ENCODE peak calls at places on chromosomes 13 and 19, in nine cellular contexts. One of them, this sample, is unnamed.

GRCh38 chr13:113112893-113113845 is 7.6 kb downstream of the F7 start:
- DNase-seq in heart right ventricle: no peak
- DNase-seq in PC-3: no peak
- DNase-seq in left lung: no peak
- DNase-seq in astrocyte: no peak
- DNase-seq in H9: no peak
- DNase-seq in CD4-positive, CD25-positive, alpha-beta regulatory T cell: no peak
- DNase-seq in body of pancreas: peak; percentile 1
- DNase-seq in iPS DF 6.9: no peak
- DNase-seq in this sample: no peak

GRCh38 chr19:34282611-34283519 is 28.5 kb downstream of the GARRE1 start:
- DNase-seq in CD4-positive, CD25-positive, alpha-beta regulatory T cell: no peak
- DNase-seq in astrocyte: no peak
- DNase-seq in body of pancreas: no peak
- DNase-seq in PC-3: peak; percentile 66
- DNase-seq in H9: no peak
- DNase-seq in left lung: no peak
- DNase-seq in heart right ventricle: no peak
- DNase-seq in iPS DF 6.9: no peak
- DNase-seq in this sample: no peak

GRCh38 chr19:406121-406711 is 2.7 kb downstream of the C2CD4C start:
- DNase-seq in iPS DF 6.9: no peak
- DNase-seq in astrocyte: no peak
- DNase-seq in H9: peak; percentile 27
- DNase-seq in CD4-positive, CD25-positive, alpha-beta regulatory T cell: no peak
- DNase-seq in heart right ventricle: no peak
- DNase-seq in left lung: peak; percentile 28
- DNase-seq in body of pancreas: no peak
- DNase-seq in PC-3: no peak
- DNase-seq in this sample: no peak

GRCh38 chr19:49020342-49020741 is 3.5 kb upstream of the LHB start:
- DNase-seq in PC-3: no peak
- DNase-seq in iPS DF 6.9: no peak
- DNase-seq in H9: peak; percentile 77
- DNase-seq in heart right ventricle: no peak
- DNase-seq in CD4-positive, CD25-positive, alpha-beta regulatory T cell: no peak
- DNase-seq in body of pancreas: peak; percentile 75
- DNase-seq in astrocyte: no peak
- DNase-seq in left lung: no peak
- DNase-seq in this sample: no peak

GRCh38 chr19:11649941-11650340 is 52.7 kb downstream of the ZNF627 start:
- DNase-seq in iPS DF 6.9: no peak
- DNase-seq in H9: no peak
- DNase-seq in body of pancreas: no peak
- DNase-seq in CD4-positive, CD25-positive, alpha-beta regulatory T cell: no peak
- DNase-seq in astrocyte: no peak
- DNase-seq in left lung: no peak
- DNase-seq in PC-3: no peak
- DNase-seq in heart right ventricle: no peak
- DNase-seq in this sample: no peak

GRCh38 chr19:7673995-7674667 is 2.8 kb upstream of the MCEMP1 start:
- DNase-seq in heart right ventricle: peak; percentile 64
- DNase-seq in CD4-positive, CD25-positive, alpha-beta regulatory T cell: peak; percentile 70
- DNase-seq in astrocyte: peak; percentile 22
- DNase-seq in H9: peak; percentile 75
- DNase-seq in PC-3: peak; percentile 87
- DNase-seq in body of pancreas: peak; percentile 39
- DNase-seq in iPS DF 6.9: no peak
- DNase-seq in left lung: peak; percentile 87
- DNase-seq in this sample: no peak

GRCh38 chr13:75402787-75403186 is 79.2 kb downstream of the TBC1D4 start:
- DNase-seq in left lung: no peak
- DNase-seq in PC-3: no peak
- DNase-seq in iPS DF 6.9: no peak
- DNase-seq in CD4-positive, CD25-positive, alpha-beta regulatory T cell: no peak
- DNase-seq in heart right ventricle: peak; percentile 32
- DNase-seq in H9: no peak
- DNase-seq in body of pancreas: no peak
- DNase-seq in astrocyte: no peak
- DNase-seq in this sample: no peak

GRCh38 chr19:47471733-47472457 is at the start of gene SLC8A2:
- DNase-seq in PC-3: peak; percentile 49
- DNase-seq in iPS DF 6.9: no peak
- DNase-seq in H9: peak; percentile 95
- DNase-seq in left lung: peak; percentile 50
- DNase-seq in astrocyte: peak; percentile 77
- DNase-seq in heart right ventricle: peak; percentile 64
- DNase-seq in CD4-positive, CD25-positive, alpha-beta regulatory T cell: peak; percentile 66
- DNase-seq in body of pancreas: peak; percentile 83
- DNase-seq in this sample: peak; percentile 45

GRCh38 chr13:19153782-19154450 is 27.7 kb downstream of the TUBA3C start:
- DNase-seq in heart right ventricle: no peak
- DNase-seq in PC-3: no peak
- DNase-seq in body of pancreas: no peak
- DNase-seq in CD4-positive, CD25-positive, alpha-beta regulatory T cell: peak; percentile 1
- DNase-seq in left lung: no peak
- DNase-seq in iPS DF 6.9: no peak
- DNase-seq in astrocyte: no peak
- DNase-seq in H9: no peak
- DNase-seq in this sample: no peak

GRCh38 chr13:65553328-65553727 is 1676.8 kb downstream of the PCDH9 start:
- DNase-seq in iPS DF 6.9: no peak
- DNase-seq in CD4-positive, CD25-positive, alpha-beta regulatory T cell: no peak
- DNase-seq in left lung: no peak
- DNase-seq in heart right ventricle: no peak
- DNase-seq in PC-3: no peak
- DNase-seq in astrocyte: no peak
- DNase-seq in body of pancreas: no peak
- DNase-seq in H9: no peak
- DNase-seq in this sample: no peak

GRCh38 chr13:108070491-108070890 is 144.8 kb downstream of the LIG4 start:
- DNase-seq in iPS DF 6.9: no peak
- DNase-seq in astrocyte: no peak
- DNase-seq in left lung: no peak
- DNase-seq in CD4-positive, CD25-positive, alpha-beta regulatory T cell: no peak
- DNase-seq in heart right ventricle: no peak
- DNase-seq in PC-3: no peak
- DNase-seq in H9: no peak
- DNase-seq in body of pancreas: no peak
- DNase-seq in this sample: no peak

GRCh38 chr19:42276821-42277220 is 7.8 kb downstream of the CIC start:
- DNase-seq in heart right ventricle: no peak
- DNase-seq in H9: no peak
- DNase-seq in astrocyte: no peak
- DNase-seq in body of pancreas: no peak
- DNase-seq in iPS DF 6.9: no peak
- DNase-seq in PC-3: no peak
- DNase-seq in CD4-positive, CD25-positive, alpha-beta regulatory T cell: no peak
- DNase-seq in left lung: no peak
- DNase-seq in this sample: no peak

GRCh38 chr13:50078512-50079277 is 63.5 kb downstream of the KCNRG start:
- DNase-seq in PC-3: no peak
- DNase-seq in heart right ventricle: no peak
- DNase-seq in H9: no peak
- DNase-seq in left lung: no peak
- DNase-seq in body of pancreas: no peak
- DNase-seq in CD4-positive, CD25-positive, alpha-beta regulatory T cell: no peak
- DNase-seq in astrocyte: no peak
- DNase-seq in iPS DF 6.9: no peak
- DNase-seq in this sample: no peak

GRCh38 chr13:27774169-27774568 is 18.1 kb upstream of the GSX1 start:
- DNase-seq in CD4-positive, CD25-positive, alpha-beta regulatory T cell: no peak
- DNase-seq in astrocyte: no peak
- DNase-seq in H9: no peak
- DNase-seq in iPS DF 6.9: no peak
- DNase-seq in heart right ventricle: no peak
- DNase-seq in left lung: no peak
- DNase-seq in body of pancreas: no peak
- DNase-seq in PC-3: no peak
- DNase-seq in this sample: no peak

GRCh38 chr13:27774651-27775050 is 17.6 kb upstream of the GSX1 start:
- DNase-seq in astrocyte: no peak
- DNase-seq in CD4-positive, CD25-positive, alpha-beta regulatory T cell: no peak
- DNase-seq in left lung: no peak
- DNase-seq in H9: no peak
- DNase-seq in iPS DF 6.9: no peak
- DNase-seq in heart right ventricle: no peak
- DNase-seq in PC-3: no peak
- DNase-seq in body of pancreas: no peak
- DNase-seq in this sample: no peak

GRCh38 chr13:27770809-27771208 is 21.5 kb upstream of the GSX1 start:
- DNase-seq in H9: peak; percentile 61
- DNase-seq in PC-3: peak; percentile 56
- DNase-seq in left lung: no peak
- DNase-seq in heart right ventricle: no peak
- DNase-seq in astrocyte: no peak
- DNase-seq in body of pancreas: peak; percentile 47
- DNase-seq in CD4-positive, CD25-positive, alpha-beta regulatory T cell: peak; percentile 49
- DNase-seq in iPS DF 6.9: no peak
- DNase-seq in this sample: no peak

GRCh38 chr13:27772651-27773425 is 19.4 kb upstream of the GSX1 start:
- DNase-seq in body of pancreas: no peak
- DNase-seq in astrocyte: no peak
- DNase-seq in PC-3: no peak
- DNase-seq in heart right ventricle: no peak
- DNase-seq in left lung: no peak
- DNase-seq in H9: no peak
- DNase-seq in CD4-positive, CD25-positive, alpha-beta regulatory T cell: no peak
- DNase-seq in iPS DF 6.9: no peak
- DNase-seq in this sample: no peak

DNA sequence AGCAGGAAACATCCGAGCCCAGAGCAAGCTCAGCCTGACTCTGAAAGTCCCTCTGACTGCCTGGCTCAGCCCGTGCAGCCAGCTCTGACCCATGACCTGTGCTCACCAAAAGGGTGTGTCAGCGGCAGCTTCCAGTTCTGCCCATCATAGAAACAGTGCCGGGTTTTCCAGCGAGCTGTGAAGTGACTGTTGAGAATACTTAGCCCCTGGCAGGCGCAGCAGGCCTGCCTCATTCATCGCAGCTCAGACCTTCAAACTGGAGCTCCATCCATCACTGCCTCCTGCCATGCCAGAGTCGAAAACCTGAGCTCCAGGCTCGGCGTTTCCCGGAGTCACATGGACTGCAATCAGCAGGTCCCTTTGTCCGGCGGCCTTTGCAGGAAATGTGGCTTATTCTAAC is 16.3 kb upstream of the GSX1 start:
- DNase-seq in heart right ventricle: no peak
- DNase-seq in left lung: no peak
- DNase-seq in CD4-positive, CD25-positive, alpha-beta regulatory T cell: no peak
- DNase-seq in PC-3: peak; percentile 58
- DNase-seq in iPS DF 6.9: no peak
- DNase-seq in H9: peak; percentile 45
- DNase-seq in body of pancreas: no peak
- DNase-seq in astrocyte: no peak
- DNase-seq in this sample: no peak
- H3K27me3 ChIP-seq in heart right ventricle: peaks cover 36% of the 10 kb centered on the region
- H3K27me3 ChIP-seq in left lung: peaks cover 4% of the 10 kb centered on the region
- H3K27me3 ChIP-seq in CD4-positive, CD25-positive, alpha-beta regulatory T cell: peaks cover 8% of the 10 kb centered on the region
- H3K27me3 ChIP-seq in PC-3: peaks cover 8% of the 10 kb centered on the region
- H3K27me3 ChIP-seq in iPS DF 6.9: no peaks in the 10 kb centered on the region
- H3K27me3 ChIP-seq in H9: no peaks in the 10 kb centered on the region
- H3K27me3 ChIP-seq in body of pancreas: no peaks in the 10 kb centered on the region
- H3K27me3 ChIP-seq in astrocyte: peaks cover 3% of the 10 kb centered on the region
- H3K27me3 ChIP-seq in this sample: no peaks in the 10 kb centered on the region

DNA sequence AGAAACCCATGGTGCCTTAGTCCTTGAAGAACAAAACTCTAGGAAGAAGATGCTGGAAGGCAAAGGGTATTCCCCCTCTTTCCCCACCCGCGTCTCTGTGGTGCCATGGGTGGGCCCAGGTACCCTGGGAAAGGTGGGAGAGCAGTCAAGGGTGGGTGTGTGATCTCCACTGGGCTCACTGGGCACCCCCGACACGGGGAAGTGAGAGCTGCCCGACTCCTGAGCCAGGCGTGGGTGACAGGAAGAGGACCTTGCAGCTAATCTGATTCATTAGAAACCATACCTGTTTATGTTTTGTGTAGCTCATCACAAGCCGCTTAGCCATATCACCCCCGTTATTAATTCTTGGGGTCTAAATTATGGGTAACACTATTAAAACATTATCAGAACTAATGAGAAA is 77.5 kb downstream of the ZIC5 start:
- DNase-seq in heart right ventricle: no peak
- DNase-seq in astrocyte: no peak
- DNase-seq in iPS DF 6.9: no peak
- DNase-seq in PC-3: no peak
- DNase-seq in body of pancreas: no peak
- DNase-seq in H9: no peak
- DNase-seq in left lung: no peak
- DNase-seq in CD4-positive, CD25-positive, alpha-beta regulatory T cell: no peak
- DNase-seq in this sample: no peak
- H3K27ac ChIP-seq in heart right ventricle: no peak overlapping the region
- H3K27ac ChIP-seq in astrocyte: no peak overlapping the region
- H3K27ac ChIP-seq in iPS DF 6.9: no peak overlapping the region
- H3K27ac ChIP-seq in PC-3: no peak overlapping the region
- H3K27ac ChIP-seq in body of pancreas: no peak overlapping the region
- H3K27ac ChIP-seq in H9: no peak overlapping the region
- H3K27ac ChIP-seq in left lung: no peak overlapping the region
- H3K27ac ChIP-seq in CD4-positive, CD25-positive, alpha-beta regulatory T cell: no peak overlapping the region
- H3K27ac ChIP-seq in this sample: no peak overlapping the region

DNA sequence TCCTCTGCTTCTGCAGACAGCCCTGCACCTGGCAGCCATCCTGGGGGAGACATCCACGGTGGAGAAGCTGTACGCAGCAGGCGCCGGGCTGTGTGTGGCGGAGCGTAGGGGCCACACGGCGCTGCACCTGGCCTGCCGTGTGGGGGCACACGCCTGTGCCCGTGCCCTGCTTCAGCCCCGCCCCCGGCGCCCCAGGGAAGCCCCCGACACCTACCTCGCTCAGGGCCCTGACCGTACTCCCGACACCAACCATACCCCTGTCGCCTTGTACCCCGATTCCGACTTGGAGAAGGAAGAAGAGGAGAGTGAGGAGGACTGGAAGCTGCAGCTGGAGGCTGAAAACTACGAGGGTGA is 5.4 kb downstream of the NFKBIB start:
- DNase-seq in H9: no peak
- DNase-seq in heart right ventricle: no peak
- DNase-seq in iPS DF 6.9: no peak
- DNase-seq in body of pancreas: no peak
- DNase-seq in astrocyte: no peak
- DNase-seq in CD4-positive, CD25-positive, alpha-beta regulatory T cell: no peak
- DNase-seq in left lung: no peak
- DNase-seq in PC-3: no peak
- DNase-seq in this sample: no peak
- H3K27me3 ChIP-seq in H9: no peaks in the 10 kb centered on the region
- H3K27me3 ChIP-seq in heart right ventricle: no peaks in the 10 kb centered on the region
- H3K27me3 ChIP-seq in iPS DF 6.9: no peaks in the 10 kb centered on the region
- H3K27me3 ChIP-seq in body of pancreas: no peaks in the 10 kb centered on the region
- H3K27me3 ChIP-seq in astrocyte: no peaks in the 10 kb centered on the region
- H3K27me3 ChIP-seq in CD4-positive, CD25-positive, alpha-beta regulatory T cell: no peaks in the 10 kb centered on the region
- H3K27me3 ChIP-seq in left lung: no peaks in the 10 kb centered on the region
- H3K27me3 ChIP-seq in PC-3: no peaks in the 10 kb centered on the region
- H3K27me3 ChIP-seq in this sample: no peaks in the 10 kb centered on the region

DNA sequence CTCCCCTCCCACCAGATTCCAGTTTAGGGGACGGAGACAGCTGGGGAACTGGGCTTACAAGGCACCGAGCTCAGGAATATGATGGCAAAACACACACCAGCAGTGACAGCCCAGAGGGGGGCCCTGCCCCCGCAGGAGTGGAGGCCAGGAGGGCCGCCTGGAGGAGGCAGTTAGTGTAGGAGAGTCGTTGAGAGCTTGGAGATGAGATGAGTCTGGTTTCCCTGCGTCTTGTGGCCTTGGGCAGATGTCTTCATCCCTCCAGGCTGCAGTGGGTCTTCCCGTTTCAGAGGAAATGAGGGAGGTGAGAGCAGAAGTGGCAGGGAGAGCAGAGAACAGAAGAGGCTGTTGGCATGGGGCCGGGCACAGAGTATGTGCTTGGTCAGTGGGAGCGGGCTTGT is 4.9 kb downstream of the CELF5 start:
- DNase-seq in H9: no peak
- DNase-seq in heart right ventricle: no peak
- DNase-seq in PC-3: no peak
- DNase-seq in iPS DF 6.9: no peak
- DNase-seq in body of pancreas: no peak
- DNase-seq in CD4-positive, CD25-positive, alpha-beta regulatory T cell: no peak
- DNase-seq in left lung: no peak
- DNase-seq in astrocyte: no peak
- DNase-seq in this sample: no peak
- H3K27ac ChIP-seq in H9: no peak overlapping the region
- H3K27ac ChIP-seq in heart right ventricle: no peak overlapping the region
- H3K27ac ChIP-seq in PC-3: no peak overlapping the region
- H3K27ac ChIP-seq in iPS DF 6.9: no peak overlapping the region
- H3K27ac ChIP-seq in body of pancreas: no peak overlapping the region
- H3K27ac ChIP-seq in CD4-positive, CD25-positive, alpha-beta regulatory T cell: no peak overlapping the region
- H3K27ac ChIP-seq in left lung: no peak overlapping the region
- H3K27ac ChIP-seq in astrocyte: no peak overlapping the region
- H3K27ac ChIP-seq in this sample: no peak overlapping the region